ENCODE peak calls at places on chromosomes 1 and 21, in five cellular contexts. R, G, N, X and L are unnamed samples.
A peak's percentile ranks its signal among the peaks of the same experiment; 100 is the strongest.

GRCh38 chr1:62271137-62271536 is 48.1 kb downstream of the KANK4 start:
- DNase-seq in R (no peak), G (no peak), N (no peak), X (no peak), L (no peak)

GRCh38 chr1:177424746-177425145 is 254.0 kb downstream of the BRINP2 start:
- DNase-seq in R (no peak), G (no peak), N (no peak), X (no peak), L (no peak)

GRCh38 chr21:24509131-24509530 is 1098.2 kb downstream of the MRPL39 start:
- DNase-seq in R (no peak), G (no peak), N (no peak), X (no peak), L (no peak)

GRCh38 chr1:201489656-201490261 is 17.2 kb downstream of the CSRP1 start:
- DNase-seq in R (no peak), G (no peak), N (no peak), X (no peak), L (no peak)

GRCh38 chr1:223001653-223002634 is 141.1 kb downstream of the TLR5 start:
- DNase-seq in R (no peak), G (no peak), N (no peak), X (no peak), L (no peak)

GRCh38 chr1:8844421-8845063 is 27.1 kb upstream of the RERE start:
- DNase-seq in R (no peak), G (no peak), N (no peak), X (no peak), L (no peak)

GRCh38 chr1:41907446-41907845 is 11.3 kb downstream of the HIVEP3 start:
- DNase-seq in R (no peak), G (no peak), N (no peak), X (no peak), L (no peak)

GRCh38 chr21:34888569-34889286 is 160.4 kb downstream of the RUNX1 start:
- DNase-seq in R (peak; percentile 93), G (peak; percentile 73), N (peak; percentile 94), X (peak; percentile 98), L (peak; percentile 92)

GRCh38 chr1:203196371-203196770 is 9.9 kb upstream of the CHI3L1 start:
- DNase-seq in R (no peak), G (no peak), N (no peak), X (peak; percentile 61), L (no peak)

GRCh38 chr1:237005674-237006073 is 1.4 kb upstream of the MT1HL1 start:
- DNase-seq in R (no peak), G (no peak), N (no peak), X (no peak), L (no peak)

GRCh38 chr1:35031103-35031452 is 667 bp downstream of the ZMYM6 start:
- DNase-seq in R (no peak), G (peak; percentile 6), N (no peak), X (peak; percentile 85), L (no peak)

GRCh38 chr1:193562121-193562520 is 375.7 kb upstream of the B3GALT2 start:
- DNase-seq in R (no peak), G (no peak), N (no peak), X (no peak), L (no peak)

GRCh38 chr21:18117116-18117515 is 127.5 kb upstream of the CHODL start:
- DNase-seq in R (no peak), G (no peak), N (no peak), X (no peak), L (no peak)

GRCh38 chr21:45309069-45309521 is 21.4 kb upstream of the POFUT2 start:
- DNase-seq in R (no peak), G (peak; percentile 77), N (no peak), X (no peak), L (no peak)

GRCh38 chr1:10295471-10296085 is 85.2 kb downstream of the KIF1B start:
- DNase-seq in R (peak; percentile 64), G (peak; percentile 32), N (no peak), X (no peak), L (no peak)

GRCh38 chr21:33230518-33231324 is 983 bp downstream of the IFNAR2 start:
- DNase-seq in R (peak; percentile 42), G (peak; percentile 29), N (peak; percentile 72), X (peak; percentile 88), L (no peak)

GRCh38 chr1:11473635-11474034 is 5.3 kb upstream of the DISP3 start:
- DNase-seq in R (no peak), G (peak; percentile 62), N (no peak), X (no peak), L (no peak)

GRCh38 chr1:193114485-193115095 is 7.2 kb upstream of the CDC73 start:
- DNase-seq in R (no peak), G (no peak), N (no peak), X (no peak), L (no peak)

GRCh38 chr1:59673575-59674467 is 140.9 kb upstream of the HOOK1 start:
- DNase-seq in R (peak; percentile 96), G (no peak), N (no peak), X (peak; percentile 93), L (no peak)

GRCh38 chr1:214895226-214895625 is 187.3 kb upstream of the KCNK2 start:
- DNase-seq in R (no peak), G (no peak), N (no peak), X (no peak), L (no peak)

GRCh38 chr21:44792653-44793052 is 9.0 kb downstream of the UBE2G2 start:
- DNase-seq in R (no peak), G (no peak), N (no peak), X (no peak), L (no peak)

DNA sequence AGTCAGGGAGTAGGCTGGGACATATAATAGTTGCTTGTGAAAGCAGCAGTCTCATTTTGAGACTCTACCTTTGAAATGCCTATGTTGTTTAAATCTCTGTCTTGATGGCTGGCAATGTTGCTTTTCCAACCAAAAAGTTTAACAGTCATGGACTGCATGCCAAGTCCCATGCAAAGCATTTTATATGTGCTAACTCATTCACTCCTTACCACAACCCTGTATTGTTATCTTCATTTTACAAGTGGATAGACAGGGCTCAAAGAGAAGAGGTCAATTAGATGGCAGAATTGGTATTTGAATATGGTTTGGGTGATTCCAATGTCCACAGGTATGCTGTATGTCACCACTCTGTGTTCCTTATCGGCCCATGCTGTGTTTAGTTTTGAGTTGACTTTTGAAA is 331.4 kb upstream of the USP24 start:
- DNase-seq in R (no peak), G (no peak), N (no peak), X (no peak), L (no peak)
- TF ChIP-seq CTCF in R (no peak), G (no peak), N (no peak), X (no peak), L (no peak)

DNA sequence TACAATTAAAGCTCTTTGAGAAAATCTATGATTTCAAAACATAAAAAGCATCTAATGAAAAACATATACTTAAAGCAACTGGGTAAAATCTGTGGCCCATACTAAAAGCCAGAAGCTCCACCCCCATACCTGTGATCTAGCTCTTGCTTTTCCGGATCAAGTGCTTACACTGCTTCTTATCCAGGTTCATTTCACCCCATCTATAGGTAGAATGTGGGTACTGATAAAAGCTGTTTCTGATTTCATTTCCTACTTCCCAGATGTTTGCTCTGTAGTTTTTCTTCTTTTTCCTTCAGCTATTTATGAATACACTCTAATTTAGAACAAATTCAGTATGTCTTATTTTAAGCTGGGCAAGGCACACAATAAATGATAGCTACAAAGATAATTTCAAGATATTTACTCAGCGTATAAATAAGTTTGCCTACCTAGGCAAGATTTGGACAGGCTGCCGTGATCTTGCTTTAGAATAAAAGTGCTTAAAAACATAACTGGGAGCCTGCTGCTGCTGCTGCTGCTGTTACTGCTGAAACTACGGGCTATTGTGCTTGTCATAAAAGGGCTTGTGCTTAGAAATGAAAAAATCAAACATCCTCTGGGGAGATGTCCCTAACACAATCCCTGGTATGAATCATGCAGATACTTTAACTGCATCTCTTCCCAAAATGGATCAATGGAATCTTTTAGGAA is 2.1 kb downstream of the SIPA1L2 start:
- DNase-seq in R (no peak), G (no peak), N (peak; percentile 21), X (no peak), L (no peak)
- TF ChIP-seq CTCF in R (peak; percentile 57), G (peak; percentile 73), N (no peak), X (no peak), L (peak; percentile 71)

GRCh38 chr1:240036526-240036925 is 55.2 kb upstream of the FMN2 start:
- DNase-seq in R (no peak), G (no peak), N (no peak), X (no peak), L (no peak)

GRCh38 chr1:240031009-240031408 is 60.7 kb upstream of the FMN2 start:
- DNase-seq in R (no peak), G (no peak), N (no peak), X (no peak), L (no peak)

GRCh38 chr1:240030236-240030635 is 61.4 kb upstream of the FMN2 start:
- DNase-seq in R (no peak), G (no peak), N (no peak), X (no peak), L (no peak)

GRCh38 chr1:240031414-240031813 is 60.3 kb upstream of the FMN2 start:
- DNase-seq in R (no peak), G (no peak), N (no peak), X (no peak), L (no peak)

DNA sequence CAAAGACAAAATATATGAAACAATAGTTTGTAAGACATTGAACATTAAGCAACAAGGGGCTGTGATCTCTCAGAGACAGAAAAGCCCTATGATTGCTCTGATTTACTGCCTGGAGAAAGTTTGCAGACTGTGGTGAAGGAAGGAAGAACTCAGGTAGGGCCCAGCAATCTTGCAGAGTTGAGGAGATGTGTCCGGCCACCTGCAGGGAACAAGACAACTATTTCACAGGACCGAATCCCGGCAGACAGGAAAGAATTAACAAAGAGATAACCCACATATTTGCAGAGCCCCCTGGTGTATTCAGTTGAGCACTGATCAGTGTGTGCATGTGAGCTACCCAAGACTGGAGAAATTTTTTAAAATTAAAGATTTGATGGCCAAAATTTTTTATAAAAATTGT is 58.3 kb upstream of the FMN2 start:
- DNase-seq in R (no peak), G (no peak), N (no peak), X (no peak), L (no peak)
- TF ChIP-seq CTCF in R (no peak), G (no peak), N (no peak), X (no peak), L (no peak)

DNA sequence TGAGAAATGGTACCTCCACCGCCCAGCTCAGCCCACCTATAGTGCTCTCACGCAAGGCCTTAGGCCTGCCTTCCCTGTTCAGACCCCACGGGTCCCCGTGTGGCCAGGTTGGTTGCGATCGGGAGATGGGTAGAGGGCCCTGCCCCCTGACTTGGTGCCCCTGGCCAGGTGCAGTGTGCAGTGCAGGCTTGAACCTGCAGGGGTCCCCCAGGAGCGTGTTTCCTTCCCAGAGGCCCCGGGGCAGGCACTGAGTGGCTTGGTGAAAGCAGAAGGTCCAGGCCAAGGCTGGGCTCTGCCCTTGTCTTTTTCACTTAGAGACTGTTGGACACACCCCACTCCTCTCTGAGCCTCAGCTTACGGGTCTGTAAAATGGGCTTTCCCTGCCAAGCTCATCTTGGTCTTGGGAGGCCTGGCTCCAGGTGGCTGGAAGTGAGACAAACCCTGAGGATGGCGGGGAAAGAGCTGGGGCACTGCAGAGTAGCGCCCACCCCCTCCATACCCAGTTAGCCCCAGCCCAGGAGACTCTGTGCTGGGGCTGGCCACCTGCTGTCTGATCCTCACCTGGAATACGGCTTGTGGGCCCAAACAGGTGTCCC is 9.3 kb upstream of the HES5 start:
- DNase-seq in R (no peak), G (peak; percentile 43), N (no peak), X (no peak), L (no peak)
- TF ChIP-seq CTCF in R (no peak), G (peak; percentile 51), N (peak; percentile 30), X (no peak), L (peak; percentile 23)